ENCODE peak calls at places on chromosomes 6 and 20, in four cellular contexts. R, P, G and H are unnamed samples.

GRCh38 chr6:100719883-100720682 is 161.0 kb downstream of the ASCC3 start:
- DNase-seq in R (no peak), P (no peak), G (peak), H (no peak)

GRCh38 chr6:53659458-53659857 is 6.1 kb downstream of the KLHL31 start:
- DNase-seq in R (no peak), P (no peak), G (no peak), H (no peak)

GRCh38 chr6:157787080-157787479 is 36.0 kb upstream of the SNX9 start:
- DNase-seq in R (no peak), P (no peak), G (no peak), H (no peak)

GRCh38 chr6:14975124-14975815 is 270.6 kb upstream of the JARID2 start:
- DNase-seq in R (no peak), P (no peak), G (no peak), H (no peak)

GRCh38 chr6:53961679-53962370 is 149.4 kb upstream of the MLIP start:
- DNase-seq in R (no peak), P (no peak), G (peak), H (no peak)

GRCh38 chr6:168355716-168356522 is 36.3 kb upstream of the DACT2 start:
- DNase-seq in R (peak), P (peak), G (no peak), H (no peak)

GRCh38 chr20:13858496-13859270 is 73.9 kb downstream of the NDUFAF5 start:
- DNase-seq in R (no peak), P (no peak), G (no peak), H (no peak)

GRCh38 chr6:64489760-64490159 is 854.2 kb downstream of the PHF3 start:
- DNase-seq in R (no peak), P (no peak), G (no peak), H (no peak)

GRCh38 chr20:44704551-44704971 is 10.6 kb upstream of the CCN5 start:
- DNase-seq in R (no peak), P (no peak), G (no peak), H (no peak)

GRCh38 chr20:25437153-25437581 is 29.7 kb downstream of the GINS1 start:
- DNase-seq in R (no peak), P (no peak), G (no peak), H (no peak)

GRCh38 chr6:88665131-88665530 is 298.3 kb downstream of the RNGTT start:
- DNase-seq in R (no peak), P (no peak), G (no peak), H (no peak)

GRCh38 chr20:43721429-43722152 is 5.2 kb downstream of the GTSF1L start:
- DNase-seq in R (no peak), P (no peak), G (no peak), H (no peak)